ENCODE peak calls at places on chromosome 12, in seven cellular contexts. V is left colon, D is A549, E is NCI-H774, Q is NCI-H2107, P is SHP77 treated with DMSO at 0.1 percent for 48 hours, X is SK-N-DZ. L is an unnamed sample.

GRCh38 chr12:4275869-4276253 is 2.3 kb downstream of the CCND2 start:
- DNase-seq in Q (no peak), E (no peak), V (peak), D (no peak), P (no peak), X (no peak), L (no peak)

GRCh38 chr12:16585781-16586180 is 20.2 kb downstream of the LMO3 start:
- DNase-seq in Q (no peak), V (no peak), D (no peak), P (no peak), E (no peak), X (no peak), L (no peak)

GRCh38 chr12:125284945-125285344 is 219.7 kb downstream of the AACS start:
- DNase-seq in X (no peak), D (no peak), P (no peak), Q (no peak), V (no peak), E (no peak), L (no peak)

GRCh38 chr12:105369014-105369413 is 38.5 kb downstream of the C12orf75 start:
- DNase-seq in V (no peak), D (no peak), Q (no peak), E (no peak), P (no peak), X (no peak), L (no peak)

GRCh38 chr12:92796650-92797049 is 93.9 kb downstream of the PLEKHG7 start:
- DNase-seq in X (no peak), Q (no peak), E (no peak), D (no peak), V (no peak), P (no peak), L (no peak)

GRCh38 chr12:114408881-114409795 is 3.2 kb upstream of the TBX5 start:
- DNase-seq in D (no peak), Q (no peak), X (no peak), V (no peak), P (no peak), E (no peak), L (no peak)

GRCh38 chr12:52603314-52603713 is 2.1 kb upstream of the KRT72 start:
- DNase-seq in Q (no peak), X (no peak), P (no peak), E (no peak), V (no peak), D (no peak), L (no peak)

GRCh38 chr12:49565119-49565955 is 2.6 kb downstream of the MCRS1 start:
- DNase-seq in V (no peak), D (no peak), E (no peak), Q (no peak), X (no peak), P (no peak), L (no peak)

GRCh38 chr12:27665704-27666103 is 30.5 kb upstream of the REP15 start:
- DNase-seq in Q (no peak), X (no peak), V (no peak), P (no peak), E (no peak), D (no peak), L (no peak)

GRCh38 chr12:11687538-11687937 is 38.1 kb downstream of the ETV6 start:
- DNase-seq in E (no peak), V (no peak), Q (no peak), X (no peak), P (no peak), D (no peak), L (no peak)

L was measured in 8988T.